ENCODE peak calls at places on chromosomes 4 and X, in five cellular contexts. O, G, C, L and M are unnamed samples.

GRCh38 chr4:158051401-158052235 is 121.2 kb downstream of the GASK1B start:
- DNase-seq in O (peak; percentile 96), G (peak; percentile 4), C (no peak), L (no peak), M (peak; percentile 96)

GRCh38 chr4:169440446-169440845 is 169.7 kb upstream of the SH3RF1 start:
- DNase-seq in O (no peak), G (no peak), C (no peak), L (no peak), M (no peak)

GRCh38 chrX:102154218-102154860 is 1.4 kb downstream of the BEX5 start:
- DNase-seq in O (no peak), G (no peak), C (peak; percentile 43), L (peak; percentile 8), M (no peak)

GRCh38 chrX:40420899-40421729 is 159.7 kb upstream of the ATP6AP2 start:
- DNase-seq in O (peak; percentile 2), G (peak; percentile 52), C (no peak), L (no peak), M (no peak)

GRCh38 chr4:105057370-105058096 is 89.1 kb upstream of the TET2 start:
- DNase-seq in O (no peak), G (no peak), C (no peak), L (no peak), M (no peak)

GRCh38 chr4:2009651-2010233 is 968 bp upstream of the NELFA start:
- DNase-seq in O (peak; percentile 86), G (peak; percentile 35), C (peak; percentile 67), L (peak; percentile 45), M (peak; percentile 63)

GRCh38 chr4:5893013-5893580 is at the start of gene CRMP1:
- DNase-seq in O (peak; percentile 32), G (no peak), C (peak; percentile 84), L (no peak), M (peak; percentile 8)

GRCh38 chr4:80387390-80388283 is 52.1 kb downstream of the CFAP299 start:
- DNase-seq in O (no peak), G (no peak), C (no peak), L (no peak), M (no peak)

GRCh38 chr4:75584067-75584466 is 28.2 kb downstream of the ODAPH start:
- DNase-seq in O (no peak), G (no peak), C (no peak), L (no peak), M (no peak)

GRCh38 chr4:2761035-2761923 is 5.1 kb upstream of the TNIP2 start:
- DNase-seq in O (no peak), G (no peak), C (peak; percentile 64), L (no peak), M (peak; percentile 34)

GRCh38 chrX:25003066-25003849 is 12.5 kb downstream of the ARX start:
- DNase-seq in O (no peak), G (no peak), C (peak; percentile 79), L (no peak), M (no peak)

GRCh38 chr4:102322736-102323135 is 22.5 kb downstream of the SLC39A8 start:
- DNase-seq in O (no peak), G (no peak), C (no peak), L (no peak), M (no peak)

GRCh38 chr4:167985565-167985964 is 106.8 kb upstream of the ANXA10 start:
- DNase-seq in O (no peak), G (no peak), C (no peak), L (no peak), M (no peak)

GRCh38 chrX:45623266-45623665 is 422.6 kb upstream of the DIPK2B start:
- DNase-seq in O (peak; percentile 83), G (peak; percentile 61), C (no peak), L (no peak), M (peak; percentile 81)

GRCh38 chr4:132059227-132059626 is 1089.9 kb upstream of the PCDH10 start:
- DNase-seq in O (no peak), G (peak; percentile 56), C (no peak), L (no peak), M (no peak)

GRCh38 chrX:71546879-71547278 is 14.0 kb downstream of the OGT start:
- DNase-seq in O (no peak), G (no peak), C (no peak), L (no peak), M (no peak)

GRCh38 chr4:138561276-138561880 is 319.2 kb upstream of the SLC7A11 start:
- DNase-seq in O (no peak), G (no peak), C (no peak), L (no peak), M (no peak)

GRCh38 chr4:109294006-109294405 is 8.5 kb downstream of the COL25A1 start:
- DNase-seq in O (peak; percentile 10), G (no peak), C (peak; percentile 51), L (peak; percentile 66), M (no peak)

GRCh38 chr4:30610361-30610760 is 109.8 kb upstream of the PCDH7 start:
- DNase-seq in O (no peak), G (no peak), C (no peak), L (no peak), M (peak; percentile 16)

GRCh38 chr4:152399246-152399645 is 136.6 kb downstream of the FBXW7 start:
- DNase-seq in O (no peak), G (no peak), C (no peak), L (peak; percentile 18), M (no peak)

GRCh38 chr4:7654550-7655266 is 220.0 kb upstream of the PSAPL1 start:
- DNase-seq in O (no peak), G (no peak), C (peak; percentile 57), L (no peak), M (no peak)

GRCh38 chr4:105194328-105195231 is 47.9 kb downstream of the TET2 start:
- DNase-seq in O (peak; percentile 54), G (peak; percentile 48), C (no peak), L (peak; percentile 49), M (peak; percentile 56)

GRCh38 chr4:7326693-7327340 is 107.9 kb downstream of the PSAPL1 start:
- DNase-seq in O (no peak), G (no peak), C (no peak), L (no peak), M (no peak)

GRCh38 chr4:177281544-177281943 is 28.1 kb upstream of the NEIL3 start:
- DNase-seq in O (peak; percentile 34), G (no peak), C (no peak), L (no peak), M (peak; percentile 66)

GRCh38 chrX:115562492-115562872 is 1.5 kb downstream of the PLS3 start:
- DNase-seq in O (peak; percentile 59), G (peak; percentile 41), C (peak; percentile 46), L (no peak), M (peak; percentile 72)

GRCh38 chr4:133275246-133275645 is 126.2 kb downstream of the PCDH10 start:
- DNase-seq in O (no peak), G (no peak), C (no peak), L (no peak), M (no peak)

GRCh38 chr4:141241986-141242385 is 21.3 kb downstream of the ZNF330 start:
- DNase-seq in O (no peak), G (no peak), C (no peak), L (no peak), M (peak; percentile 4)

GRCh38 chrX:49133759-49134158 is 10.2 kb upstream of the GPKOW start:
- DNase-seq in O (no peak), G (no peak), C (no peak), L (no peak), M (no peak)

GRCh38 chrX:147811803-147812202 is 99.9 kb upstream of the FMR1 start:
- DNase-seq in O (no peak), G (no peak), C (no peak), L (no peak), M (no peak)

GRCh38 chr4:132332932-132333722 is 816.0 kb upstream of the PCDH10 start:
- DNase-seq in O (no peak), G (peak; percentile 12), C (no peak), L (peak; percentile 39), M (peak; percentile 13)

GRCh38 chrX:2342281-2342688 is 158.5 kb downstream of the DHRSX start:
- DNase-seq in O (no peak), G (peak; percentile 32), C (no peak), L (no peak), M (no peak)
- H3K9ac ChIP-seq in O (no peak overlapping the region), G (no peak overlapping the region), C (no peak overlapping the region), L (no peak overlapping the region), M (no peak overlapping the region)

GRCh38 chrX:124289443-124289842 is 43.0 kb upstream of the TEX13D start:
- DNase-seq in O (no peak), G (no peak), C (no peak), L (no peak), M (no peak)
- H3K9ac ChIP-seq in O (no peak overlapping the region), G (no peak overlapping the region), C (no peak overlapping the region), L (no peak overlapping the region), M (no peak overlapping the region)

DNA sequence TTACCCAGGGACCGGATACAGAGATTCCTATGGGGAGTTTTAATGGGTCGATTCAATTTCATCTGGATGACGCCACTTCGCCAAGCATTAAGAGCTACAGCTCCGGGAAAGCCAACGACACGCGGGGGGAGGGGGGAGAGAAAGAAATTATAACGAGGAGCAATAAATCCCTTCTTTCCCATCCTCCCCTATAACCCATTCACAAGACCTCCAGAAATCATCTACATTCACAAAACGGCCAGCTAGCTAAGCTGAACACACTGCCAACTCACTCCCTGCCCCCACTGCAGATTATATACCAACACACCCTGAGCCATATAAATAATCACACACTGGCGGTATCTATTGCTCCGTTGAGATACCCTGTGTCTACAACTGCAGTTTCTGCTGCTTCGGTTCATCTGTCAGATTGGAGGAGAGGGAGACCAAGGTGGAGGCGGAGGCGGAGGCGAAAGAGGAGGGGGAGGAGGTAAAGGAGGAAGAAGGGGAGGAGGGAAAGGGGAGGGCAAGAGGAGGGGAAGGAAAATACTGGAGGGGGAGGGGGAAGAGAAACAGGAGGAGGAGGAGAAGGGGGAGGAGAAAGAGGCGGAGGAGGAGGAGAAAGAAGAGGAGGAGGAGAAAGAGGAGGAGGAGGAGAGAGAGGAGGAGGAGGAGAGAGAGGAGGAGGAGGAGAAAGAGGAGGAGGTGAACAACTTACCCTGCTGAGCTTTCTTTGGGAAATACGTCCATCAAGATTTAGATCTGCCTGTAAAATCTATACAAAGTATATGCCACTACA is 113.9 kb upstream of the VAMP7 start:
- DNase-seq in O (peak; percentile 68), G (peak; percentile 80), C (peak; percentile 74), L (peak; percentile 36), M (peak; percentile 86)
- H3K9ac ChIP-seq in O (peak overlapping the region; percentile 75), G (no peak overlapping the region), C (no peak overlapping the region), L (no peak overlapping the region), M (peak overlapping the region; percentile 81)

GRCh38 chr4:159248383-159249178 is 145.7 kb downstream of the RAPGEF2 start:
- DNase-seq in O (peak; percentile 83), G (no peak), C (no peak), L (no peak), M (peak; percentile 93)
- H3K9ac ChIP-seq in O (peak overlapping the region; percentile 56), G (no peak overlapping the region), C (no peak overlapping the region), L (no peak overlapping the region), M (peak overlapping the region; percentile 65)

DNA sequence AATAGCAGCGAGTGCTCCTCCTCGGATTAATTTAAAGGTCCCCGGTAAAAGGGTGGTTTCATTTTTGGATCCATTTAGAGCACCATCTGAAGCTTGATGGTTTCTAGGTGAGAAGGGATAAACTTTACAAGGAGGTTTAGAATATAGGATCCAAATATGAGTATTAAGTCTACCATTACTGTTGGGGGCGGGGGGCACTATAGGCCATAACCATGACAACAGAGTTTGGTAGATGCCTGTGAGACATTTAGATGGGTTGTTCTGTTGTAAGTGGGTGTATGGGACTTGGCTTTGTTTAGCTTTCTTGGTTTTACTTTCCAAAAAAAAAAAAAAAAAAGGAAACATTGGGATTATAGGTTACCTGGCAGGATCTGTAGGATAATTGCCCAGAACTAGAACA is 92.7 kb downstream of the TENT5D start:
- DNase-seq in O (no peak), G (no peak), C (no peak), L (no peak), M (no peak)
- H3K9ac ChIP-seq in O (no peak overlapping the region), G (no peak overlapping the region), C (no peak overlapping the region), L (no peak overlapping the region), M (no peak overlapping the region)